ENCODE peak calls at places on chromosome 5, in eight cellular contexts. V, J, P, N, K, A, H and O are unnamed samples.

GRCh38 chr5:146877178-146877681 is 1.3 kb downstream of the PPP2R2B start:
- DNase-seq in K (no peak), J (no peak), A (peak), H (no peak), N (no peak), P (peak), V (no peak), O (no peak)

GRCh38 chr5:113140837-113141661 is 164.5 kb downstream of the DCP2 start:
- DNase-seq in J (no peak), H (no peak), P (no peak), V (no peak), K (no peak), A (no peak), N (peak), O (peak)

GRCh38 chr5:10559883-10560282 is 4.0 kb upstream of the ANKRD33B start:
- DNase-seq in J (no peak), A (no peak), V (no peak), P (no peak), H (no peak), K (no peak), N (no peak), O (no peak)

GRCh38 chr5:113059232-113059805 is 82.7 kb downstream of the DCP2 start:
- DNase-seq in V (peak), J (no peak), K (no peak), H (no peak), P (peak), A (peak), N (no peak), O (no peak)

GRCh38 chr5:116409591-116410296 is 164.9 kb downstream of the SEMA6A start:
- DNase-seq in J (no peak), V (no peak), A (peak), N (no peak), P (no peak), H (no peak), K (no peak), O (no peak)

GRCh38 chr5:11918463-11919045 is 14.3 kb upstream of the CTNND2 start:
- DNase-seq in N (no peak), K (no peak), H (no peak), A (no peak), V (no peak), P (no peak), J (no peak), O (no peak)

GRCh38 chr5:32421075-32421474 is 23.5 kb downstream of the ZFR start:
- DNase-seq in N (no peak), K (no peak), A (no peak), P (no peak), V (no peak), J (no peak), H (no peak), O (no peak)

GRCh38 chr5:150438873-150439546 is 10.5 kb downstream of the RPS14 start:
- DNase-seq in K (no peak), N (peak), J (no peak), V (no peak), P (no peak), A (peak), H (no peak), O (no peak)

GRCh38 chr5:68215888-68216736 is 556 bp downstream of the PIK3R1 start:
- DNase-seq in J (no peak), V (peak), N (no peak), A (peak), K (peak), H (peak), P (peak), O (no peak)

GRCh38 chr5:30804739-30805313 is 388.7 kb upstream of the CDH6 start:
- DNase-seq in V (no peak), A (no peak), K (no peak), J (no peak), H (no peak), P (no peak), N (no peak), O (no peak)

GRCh38 chr5:16502866-16503265 is 37.3 kb upstream of the ZNF622 start:
- DNase-seq in J (no peak), A (no peak), K (no peak), P (no peak), H (no peak), N (no peak), V (no peak), O (peak)

GRCh38 chr5:53335115-53335514 is 145.3 kb upstream of the FST start:
- DNase-seq in V (no peak), J (no peak), K (no peak), N (peak), P (no peak), H (no peak), A (no peak), O (peak)

GRCh38 chr5:78615697-78616096 is 32.9 kb downstream of the LHFPL2 start:
- DNase-seq in K (no peak), N (peak), P (no peak), V (no peak), J (no peak), H (no peak), A (no peak), O (peak)

GRCh38 chr5:65892801-65893200 is 33.6 kb upstream of the ERBIN start:
- DNase-seq in H (no peak), N (no peak), K (no peak), A (no peak), J (no peak), V (no peak), P (no peak), O (peak)

GRCh38 chr5:177304392-177305119 is 957 bp downstream of the PRELID1 start:
- DNase-seq in N (peak), A (no peak), P (no peak), J (no peak), H (no peak), V (no peak), K (no peak), O (peak)

GRCh38 chr5:110726249-110727024 is at the start of gene TMEM232:
- DNase-seq in J (peak), H (peak), A (peak), K (peak), N (no peak), V (peak), P (peak), O (peak)

GRCh38 chr5:68251386-68251785 is 35.8 kb downstream of the PIK3R1 start:
- DNase-seq in N (peak), K (peak), H (no peak), V (no peak), P (no peak), A (no peak), J (peak), O (no peak)

GRCh38 chr5:99808657-99809230 is 726.4 kb upstream of the FAM174A start:
- DNase-seq in P (no peak), H (no peak), K (no peak), N (no peak), A (no peak), V (no peak), J (no peak), O (no peak)

GRCh38 chr5:117889592-117889991 is 1098.8 kb downstream of the DTWD2 start:
- DNase-seq in P (no peak), A (no peak), K (no peak), H (no peak), V (no peak), N (peak), J (no peak), O (no peak)

GRCh38 chr5:159912033-159912800 is 4.1 kb upstream of the ADRA1B start:
- DNase-seq in P (no peak), A (no peak), J (no peak), K (no peak), V (no peak), N (peak), H (no peak), O (no peak)

GRCh38 chr5:1727571-1727970 is 72.1 kb downstream of the MRPL36 start:
- DNase-seq in N (no peak), K (peak), J (no peak), A (no peak), V (no peak), H (no peak), P (no peak), O (no peak)

GRCh38 chr5:126947146-126948010 is 83.0 kb downstream of the MARCHF3 start:
- DNase-seq in P (no peak), H (no peak), V (no peak), J (no peak), N (no peak), A (no peak), K (no peak), O (no peak)

GRCh38 chr5:165906879-165907278 is 2384.6 kb upstream of the WWC1 start:
- DNase-seq in V (no peak), K (no peak), P (no peak), J (no peak), N (no peak), A (no peak), H (no peak), O (no peak)

GRCh38 chr5:9356306-9356942 is 189.5 kb downstream of the SEMA5A start:
- DNase-seq in K (no peak), A (no peak), H (no peak), V (no peak), J (no peak), N (no peak), P (no peak), O (no peak)

GRCh38 chr5:99675974-99676373 is 747.2 kb upstream of the CHD1 start:
- DNase-seq in H (no peak), J (no peak), V (no peak), K (no peak), N (no peak), A (no peak), P (no peak), O (no peak)

GRCh38 chr5:172910828-172911627 is 48.2 kb upstream of the RPL26L1 start:
- DNase-seq in H (no peak), P (no peak), J (peak), A (no peak), N (peak), V (peak), K (peak), O (peak)

GRCh38 chr5:52015760-52016159 is 632.5 kb downstream of the ISL1 start:
- DNase-seq in N (no peak), K (no peak), J (no peak), P (peak), H (no peak), A (no peak), V (peak), O (no peak)

GRCh38 chr5:136620016-136620419 is 254.7 kb upstream of the TRPC7 start:
- DNase-seq in H (no peak), A (no peak), N (no peak), V (no peak), J (no peak), P (no peak), K (no peak), O (no peak)

GRCh38 chr5:135832263-135832555 is 2.3 kb upstream of the SLC25A48 start:
- DNase-seq in J (no peak), N (no peak), P (no peak), A (no peak), V (no peak), K (no peak), H (no peak), O (no peak)